ENCODE peak calls at places on chromosomes 6 and 20, in four cellular contexts. L, H, J and C are unnamed samples.

GRCh38 chr6:103675807-103676406 is 1183.8 kb downstream of the HACE1 start:
- DNase-seq in L (no peak), H (no peak), J (no peak), C (no peak)

GRCh38 chr6:31729515-31729978 is 448 bp upstream of the DDAH2 start:
- DNase-seq in L (peak; percentile 50), H (peak; percentile 92), J (peak; percentile 96), C (peak; percentile 95)

GRCh38 chr6:70398783-70399730 is 14.3 kb upstream of the FAM135A start:
- DNase-seq in L (no peak), H (peak; percentile 72), J (no peak), C (peak; percentile 40)

GRCh38 chr6:20483902-20484497 is 50.3 kb upstream of the CDKAL1 start:
- DNase-seq in L (peak; percentile 3), H (no peak), J (no peak), C (no peak)

GRCh38 chr6:125153541-125154183 is at the start of gene TPD52L1:
- DNase-seq in L (no peak), H (peak; percentile 87), J (peak; percentile 84), C (peak; percentile 88)

GRCh38 chr20:54199283-54199682 is 8.6 kb upstream of the PFDN4 start:
- DNase-seq in L (no peak), H (no peak), J (no peak), C (no peak)

GRCh38 chr20:10023911-10024310 is 10.9 kb upstream of the ANKEF1 start:
- DNase-seq in L (no peak), H (no peak), J (no peak), C (no peak)

GRCh38 chr20:25071722-25072121 is 10.2 kb downstream of the VSX1 start:
- DNase-seq in L (no peak), H (peak; percentile 21), J (no peak), C (no peak)

GRCh38 chr6:106154326-106154725 is 68.2 kb downstream of the PRDM1 start:
- DNase-seq in L (no peak), H (no peak), J (no peak), C (no peak)

GRCh38 chr6:41690541-41691330 is 44.7 kb downstream of the TFEB start:
- DNase-seq in L (no peak), H (no peak), J (peak; percentile 37), C (peak; percentile 38)

GRCh38 chr20:33681728-33682353 is 4.3 kb downstream of the E2F1 start:
- DNase-seq in L (no peak), H (no peak), J (no peak), C (no peak)

GRCh38 chr6:117840541-117840983 is 66.5 kb upstream of the SLC35F1 start:
- DNase-seq in L (no peak), H (no peak), J (no peak), C (no peak)

GRCh38 chr20:44738779-44739477 is 6.7 kb upstream of the KCNK15 start:
- DNase-seq in L (no peak), H (peak; percentile 79), J (peak; percentile 74), C (no peak)

GRCh38 chr6:166462461-166463135 is 79.9 kb upstream of the MPC1 start:
- DNase-seq in L (no peak), H (no peak), J (no peak), C (no peak)